ENCODE peak calls at places on chromosomes 7 and 10, in five cellular contexts. K is upper lobe of left lung, W is SK-N-MC, Y is endothelial cell of umbilical vein, D is GM12892. V is an unnamed sample.

GRCh38 chr10:48964038-48964437 is 24.4 kb upstream of the LRRC18 start:
- DNase-seq in K (no peak), W (no peak), Y (no peak), D (no peak), V (no peak)

GRCh38 chr10:67735430-67735829 is 39.4 kb upstream of the CTNNA3 start:
- DNase-seq in K (no peak), W (no peak), Y (no peak), D (no peak), V (no peak)

GRCh38 chr10:62424026-62424425 is 49.9 kb downstream of the ZNF365 start:
- DNase-seq in K (no peak), W (no peak), Y (peak), D (no peak), V (no peak)

GRCh38 chr7:141208539-141208938 is 134.7 kb downstream of the TMEM178B start:
- DNase-seq in K (no peak), W (no peak), Y (no peak), D (no peak), V (no peak)

GRCh38 chr10:74871595-74872382 is 45.4 kb downstream of the KAT6B start:
- DNase-seq in K (no peak), W (no peak), Y (no peak), D (no peak), V (no peak)

GRCh38 chr10:24790599-24790998 is 66.9 kb upstream of the ARHGAP21 start:
- DNase-seq in K (no peak), W (no peak), Y (no peak), D (no peak), V (no peak)

GRCh38 chr7:150986099-150986512 is 4.7 kb upstream of the NOS3 start:
- DNase-seq in K (no peak), W (no peak), Y (peak), D (no peak), V (no peak)

GRCh38 chr7:127629268-127629854 is 11.4 kb upstream of the PAX4 start:
- DNase-seq in K (no peak), W (no peak), Y (no peak), D (no peak), V (no peak)

GRCh38 chr7:159019111-159019510 is 125.6 kb downstream of the VIPR2 start:
- DNase-seq in K (no peak), W (no peak), Y (no peak), D (no peak), V (no peak)

GRCh38 chr7:26490631-26491624 is 199.3 kb downstream of the SNX10 start:
- DNase-seq in K (no peak), W (no peak), Y (no peak), D (no peak), V (no peak)

GRCh38 chr10:132711618-132712051 is 74.3 kb downstream of the NKX6-2 start:
- DNase-seq in K (peak), W (no peak), Y (no peak), D (no peak), V (no peak)

GRCh38 chr7:1123721-1124120 is 35.8 kb downstream of the GPER1 start:
- DNase-seq in K (peak), W (no peak), Y (peak), D (no peak), V (no peak)

GRCh38 chr7:128215739-128216138 is 25.3 kb upstream of the LEP start:
- DNase-seq in K (no peak), W (no peak), Y (no peak), D (no peak), V (no peak)

GRCh38 chr10:51748959-51749358 is 49.6 kb upstream of the CSTF2T start:
- DNase-seq in K (no peak), W (no peak), Y (no peak), D (no peak), V (no peak)

GRCh38 chr10:101611506-101611905 is 23.4 kb downstream of the DPCD start:
- DNase-seq in K (no peak), W (no peak), Y (no peak), D (no peak), V (no peak)
- TF ChIP-seq POLR2AphosphoS5 in K (no peak), W (no peak), Y (no peak), D (no peak), V (no peak)

DNA sequence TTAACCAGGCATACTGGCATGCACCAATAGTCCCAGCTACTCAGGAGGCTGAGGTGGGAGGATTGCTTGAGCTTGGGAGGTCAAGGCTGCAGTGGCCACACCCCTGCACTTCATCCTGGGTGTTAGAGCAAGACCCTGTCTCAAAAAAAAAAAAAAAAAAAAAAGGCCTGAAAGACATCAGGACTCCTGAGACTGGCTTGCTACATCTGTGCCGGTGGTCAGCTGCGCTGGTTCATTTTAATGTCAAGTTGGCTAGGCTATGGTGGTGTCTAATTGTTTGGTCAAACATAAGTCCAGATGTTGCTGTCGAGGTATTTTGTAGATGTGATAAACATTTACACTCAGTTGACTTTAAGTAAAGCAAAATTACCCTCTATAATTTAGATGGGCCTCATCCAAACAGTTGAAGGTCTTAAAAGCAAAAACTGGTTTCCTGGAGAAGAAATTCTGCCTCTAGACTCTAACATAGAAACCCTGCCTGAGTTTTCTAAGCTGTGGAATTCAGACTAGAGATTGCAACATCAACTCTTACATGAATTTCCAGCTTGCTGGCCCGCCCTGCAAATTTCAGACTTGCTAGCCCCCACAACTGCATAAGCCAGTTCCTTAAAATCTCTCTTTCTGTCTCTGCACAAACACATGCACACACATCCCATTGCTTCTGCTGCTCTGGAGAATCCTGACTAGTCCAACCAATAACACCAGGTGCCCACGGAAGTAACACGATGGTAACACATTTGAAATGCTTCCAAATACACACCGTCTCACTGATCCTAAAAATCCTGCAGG is 18.2 kb downstream of the MYOF start:
- DNase-seq in K (no peak), W (no peak), Y (peak), D (no peak), V (no peak)
- TF ChIP-seq POLR2AphosphoS5 in K (no peak), W (no peak), Y (no peak), D (no peak), V (no peak)

GRCh38 chr7:90248706-90249105 is 3.7 kb downstream of the CFAP69 start:
- DNase-seq in K (no peak), W (no peak), Y (no peak), D (no peak), V (no peak)

GRCh38 chr7:90246184-90246583 is 1.2 kb downstream of the CFAP69 start:
- DNase-seq in K (no peak), W (no peak), Y (no peak), D (no peak), V (no peak)

GRCh38 chr7:90244565-90244908 is 437 bp upstream of the CFAP69 start:
- DNase-seq in K (no peak), W (no peak), Y (no peak), D (no peak), V (peak)

GRCh38 chr7:90242369-90243168 is 2.4 kb upstream of the CFAP69 start:
- DNase-seq in K (no peak), W (no peak), Y (no peak), D (no peak), V (no peak)

DNA sequence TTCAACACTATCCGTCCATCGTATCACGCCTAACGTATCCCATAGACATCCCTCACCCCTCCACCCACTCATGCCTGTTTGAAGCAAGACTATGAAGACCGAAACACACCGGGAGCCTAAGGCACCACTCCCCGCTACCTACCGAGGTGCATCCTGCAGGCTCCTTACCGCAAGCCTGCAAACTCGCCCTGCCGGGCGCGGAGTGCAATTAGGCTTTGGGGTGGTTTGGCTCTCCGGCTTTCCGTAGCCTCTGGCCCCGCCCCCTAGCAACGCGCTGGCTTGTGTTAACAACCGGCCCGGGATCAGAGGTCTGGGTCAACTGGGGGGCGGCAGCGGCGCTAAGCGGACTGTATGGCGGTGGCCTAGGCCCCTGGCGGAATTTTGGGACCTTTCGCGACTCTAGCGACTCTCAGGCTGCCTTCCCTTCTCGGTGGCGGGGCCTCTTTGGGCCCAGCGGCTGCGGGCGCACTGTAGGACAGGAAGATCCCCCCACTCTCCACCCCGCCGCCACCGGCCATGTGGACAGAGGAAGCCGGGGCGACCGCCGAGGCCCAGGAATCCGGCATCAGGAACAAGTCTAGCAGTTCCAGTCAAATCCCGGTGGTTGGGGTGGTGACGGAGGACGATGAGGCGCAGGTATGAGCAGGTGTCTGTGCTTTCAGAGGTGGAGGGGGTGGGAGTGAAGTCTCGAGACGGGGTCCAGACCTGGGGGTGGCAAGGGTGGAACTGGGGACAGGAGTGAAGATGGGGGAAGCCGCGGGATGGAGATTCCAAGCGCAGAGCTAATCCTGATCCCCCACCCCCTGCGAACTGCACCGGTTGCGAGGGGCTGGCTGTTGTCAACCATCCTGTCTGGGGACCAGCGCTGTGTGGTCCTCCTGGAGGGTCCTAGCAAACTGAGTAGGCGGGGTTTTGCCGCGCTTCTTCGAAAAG is at the start of gene CFAP69:
- DNase-seq in K (peak), W (no peak), Y (peak), D (peak), V (peak)
- TF ChIP-seq POLR2AphosphoS5 in K (peak), W (peak), Y (no peak), D (no peak), V (no peak)

GRCh38 chr10:21280037-21280436 is 245.4 kb downstream of the SKIDA1 start:
- DNase-seq in K (no peak), W (no peak), Y (no peak), D (no peak), V (no peak)

GRCh38 chr10:21279217-21279575 is 246.3 kb downstream of the SKIDA1 start:
- DNase-seq in K (no peak), W (no peak), Y (no peak), D (no peak), V (no peak)

GRCh38 chr10:21281765-21282484 is 243.6 kb downstream of the SKIDA1 start:
- DNase-seq in K (no peak), W (no peak), Y (no peak), D (no peak), V (no peak)

GRCh38 chr10:21281173-21281572 is 244.3 kb downstream of the SKIDA1 start:
- DNase-seq in K (no peak), W (no peak), Y (no peak), D (no peak), V (no peak)

GRCh38 chr10:21278491-21279216 is 246.8 kb downstream of the SKIDA1 start:
- DNase-seq in K (no peak), W (peak), Y (peak), D (peak), V (peak)
- TF ChIP-seq POLR2AphosphoS5 in K (no peak), W (no peak), Y (no peak), D (no peak), V (peak)

GRCh38 chr10:88582806-88583583 is at the start of gene RNLS:
- DNase-seq in K (peak), W (no peak), Y (peak), D (peak), V (peak)
- TF ChIP-seq POLR2AphosphoS5 in K (peak), W (no peak), Y (peak), D (peak), V (peak)

DNA sequence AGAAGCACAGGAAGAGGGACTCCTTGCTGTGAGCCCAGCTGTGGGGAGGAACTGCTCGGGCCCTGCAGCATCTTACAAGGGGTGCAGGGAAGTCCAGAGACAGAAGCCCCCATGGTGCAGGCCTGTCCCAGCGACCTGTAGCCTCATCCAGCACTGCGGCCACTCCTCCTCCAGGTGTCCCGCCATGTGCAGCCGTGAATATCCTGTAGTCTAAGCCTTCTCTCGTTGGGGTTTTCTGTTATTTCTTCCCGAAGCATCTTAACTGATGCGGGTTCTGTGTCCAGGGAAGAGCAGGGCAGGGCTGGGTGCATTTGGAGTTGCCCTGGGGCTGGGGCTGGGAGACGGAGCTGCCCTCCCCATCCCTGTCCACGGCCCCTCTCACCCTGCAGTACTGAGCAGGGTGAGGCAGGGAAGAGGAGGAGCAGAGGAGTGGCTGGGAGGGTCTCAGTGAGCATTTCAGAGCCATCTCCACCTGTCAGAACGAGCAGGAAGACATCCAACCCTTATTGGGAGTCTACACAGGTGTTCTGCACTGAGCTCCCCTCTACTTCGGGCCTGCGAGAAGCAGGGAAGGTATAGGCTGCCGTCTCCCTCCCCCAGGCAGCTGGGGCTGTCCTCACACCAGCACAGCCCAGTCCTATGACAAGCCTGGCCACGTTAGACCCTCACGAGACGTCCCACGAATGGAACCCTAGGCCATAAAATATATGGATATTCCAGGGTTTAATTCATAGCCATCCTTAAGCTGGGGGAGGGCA is 494.5 kb downstream of the DNAJB6 start:
- DNase-seq in K (no peak), W (no peak), Y (no peak), D (no peak), V (no peak)
- TF ChIP-seq POLR2AphosphoS5 in K (no peak), W (no peak), Y (no peak), D (no peak), V (no peak)

GRCh38 chr7:38700111-38700510 is 68.9 kb upstream of the AMPH start:
- DNase-seq in K (no peak), W (no peak), Y (no peak), D (no peak), V (no peak)
- TF ChIP-seq POLR2AphosphoS5 in K (no peak), W (no peak), Y (no peak), D (no peak), V (no peak)

GRCh38 chr7:100075418-100075817 is 6.1 kb downstream of the ZNF3 start:
- DNase-seq in K (no peak), W (no peak), Y (no peak), D (no peak), V (no peak)

GRCh38 chr7:100077205-100077604 is 4.3 kb downstream of the ZNF3 start:
- DNase-seq in K (no peak), W (no peak), Y (no peak), D (no peak), V (no peak)

GRCh38 chr7:100071018-100071723 is 10.4 kb downstream of the ZNF3 start:
- DNase-seq in K (no peak), W (no peak), Y (no peak), D (no peak), V (no peak)

GRCh38 chr7:100069991-100070390 is 11.5 kb downstream of the ZNF3 start:
- DNase-seq in K (no peak), W (no peak), Y (no peak), D (no peak), V (no peak)

GRCh38 chr7:100072462-100072861 is 9.1 kb downstream of the ZNF3 start:
- DNase-seq in K (no peak), W (no peak), Y (no peak), D (no peak), V (no peak)
- TF ChIP-seq POLR2AphosphoS5 in K (no peak), W (no peak), Y (no peak), D (no peak), V (no peak)

DNA sequence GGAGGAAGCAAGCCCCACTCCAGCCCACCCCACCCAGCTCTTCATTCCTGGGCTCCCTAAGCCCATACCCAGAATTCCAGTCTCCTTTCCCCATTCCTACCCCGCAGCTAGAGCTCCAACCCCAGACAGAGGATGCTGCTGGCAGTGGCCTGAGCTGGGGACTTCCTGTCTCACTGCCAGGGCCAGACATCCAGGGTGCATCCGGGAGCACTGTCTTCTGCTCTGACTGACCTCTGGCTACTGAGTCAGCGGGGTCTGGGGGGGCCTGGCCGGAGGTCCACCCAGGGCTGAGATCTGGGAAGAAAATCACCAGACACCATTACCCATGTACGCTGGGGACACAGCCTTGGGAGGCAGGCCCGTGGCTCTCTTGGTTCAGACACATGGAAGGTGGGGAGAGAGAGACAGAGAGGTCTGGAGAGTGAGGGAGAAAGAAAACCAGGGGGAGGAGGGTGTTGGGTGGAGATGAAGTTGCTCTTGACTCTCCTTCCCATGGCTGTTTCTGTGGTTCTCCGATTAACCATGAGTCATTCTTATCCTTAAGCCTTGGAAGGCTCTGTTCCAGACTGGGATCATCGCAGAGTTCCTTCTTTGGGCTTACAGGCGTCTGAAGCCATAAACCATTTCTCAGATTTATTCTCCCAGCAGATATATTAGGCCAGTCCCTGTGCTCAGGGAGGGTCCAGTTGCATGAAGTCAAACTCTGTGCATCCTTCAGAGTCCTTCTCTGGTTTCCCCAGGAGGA is 23.6 kb downstream of the TSPAN15 start:
- DNase-seq in K (no peak), W (no peak), Y (peak), D (no peak), V (no peak)
- TF ChIP-seq POLR2AphosphoS5 in K (peak), W (no peak), Y (peak), D (no peak), V (no peak)

V was measured in Panc1.